ENCODE peak calls at places on chromosomes 7 and 10, in seven cellular contexts. P is BJ, W is uterus, E is nephron progenitor cell, M is lower lobe of right lung, Z is H9, X is choroid plexus epithelial cell. R is an unnamed sample.

GRCh38 chr7:132757778-132758177 is 181.5 kb upstream of the PLXNA4 start:
- DNase-seq in P (no peak), W (no peak), E (no peak), M (no peak), Z (no peak), X (no peak), R (no peak)

GRCh38 chr10:12795723-12796122 is 205.8 kb downstream of the CCDC3 start:
- DNase-seq in P (no peak), W (peak), E (no peak), M (no peak), Z (no peak), X (no peak), R (no peak)

GRCh38 chr10:50508315-50509051 is 115.3 kb downstream of the SGMS1 start:
- DNase-seq in P (no peak), W (no peak), E (no peak), M (no peak), Z (no peak), X (no peak), R (peak)

GRCh38 chr10:127374074-127374680 is 174.9 kb upstream of the NPS start:
- DNase-seq in P (no peak), W (no peak), E (no peak), M (no peak), Z (no peak), X (no peak), R (no peak)

GRCh38 chr10:98258683-98259454 is 9.1 kb downstream of the LOXL4 start:
- DNase-seq in P (peak), W (no peak), E (no peak), M (no peak), Z (no peak), X (no peak), R (no peak)

GRCh38 chr7:153422291-153423189 is 629.7 kb upstream of the DPP6 start:
- DNase-seq in P (no peak), W (no peak), E (no peak), M (no peak), Z (no peak), X (no peak), R (no peak)

GRCh38 chr10:30559118-30559684 is 70.4 kb downstream of the LYZL2 start:
- DNase-seq in P (no peak), W (no peak), E (no peak), M (no peak), Z (no peak), X (no peak), R (no peak)

GRCh38 chr7:2287742-2288141 is 26.5 kb downstream of the SNX8 start:
- DNase-seq in P (no peak), W (no peak), E (no peak), M (no peak), Z (no peak), X (no peak), R (no peak)

GRCh38 chr10:7626283-7626682 is 40.5 kb downstream of the ITIH5 start:
- DNase-seq in P (no peak), W (peak), E (no peak), M (no peak), Z (no peak), X (no peak), R (no peak)

GRCh38 chr7:47482013-47482761 is 99.7 kb downstream of the TNS3 start:
- DNase-seq in P (peak), W (peak), E (no peak), M (no peak), Z (no peak), X (peak), R (no peak)

GRCh38 chr7:82722946-82723345 is 279.4 kb upstream of the CACNA2D1 start:
- DNase-seq in P (no peak), W (no peak), E (no peak), M (no peak), Z (no peak), X (no peak), R (no peak)

GRCh38 chr7:78578701-78579100 is 780.1 kb downstream of the PHTF2 start:
- DNase-seq in P (no peak), W (no peak), E (no peak), M (no peak), Z (peak), X (no peak), R (no peak)

GRCh38 chr7:46627038-46627315 is 705.9 kb upstream of the IGFBP3 start:
- DNase-seq in P (peak), W (no peak), E (no peak), M (no peak), Z (no peak), X (peak), R (no peak)

GRCh38 chr10:89080660-89081059 is 90.1 kb downstream of the FAS start:
- DNase-seq in P (no peak), W (no peak), E (no peak), M (no peak), Z (no peak), X (no peak), R (no peak)

GRCh38 chr7:47100815-47101435 is 481.0 kb downstream of the TNS3 start:
- DNase-seq in P (no peak), W (no peak), E (peak), M (peak), Z (peak), X (peak), R (no peak)

GRCh38 chr7:47227762-47228177 is 354.1 kb downstream of the TNS3 start:
- DNase-seq in P (peak), W (peak), E (no peak), M (no peak), Z (no peak), X (peak), R (peak)

GRCh38 chr7:121579639-121580038 is 183.5 kb upstream of the FAM3C start:
- DNase-seq in P (no peak), W (no peak), E (no peak), M (no peak), Z (no peak), X (no peak), R (no peak)

GRCh38 chr7:25119102-25119501 is 6.0 kb downstream of the CYCS start:
- DNase-seq in P (no peak), W (no peak), E (no peak), M (no peak), Z (no peak), X (no peak), R (no peak)

GRCh38 chr7:146008293-146008692 is 108.3 kb upstream of the CNTNAP2 start:
- DNase-seq in P (no peak), W (no peak), E (no peak), M (no peak), Z (no peak), X (no peak), R (no peak)

GRCh38 chr7:32256811-32257210 is 186.6 kb upstream of the PDE1C start:
- DNase-seq in P (no peak), W (no peak), E (no peak), M (no peak), Z (no peak), X (no peak), R (no peak)

GRCh38 chr7:95847061-95847460 is 74.7 kb downstream of the DYNC1I1 start:
- DNase-seq in P (no peak), W (no peak), E (no peak), M (no peak), Z (no peak), X (no peak), R (no peak)

DNA sequence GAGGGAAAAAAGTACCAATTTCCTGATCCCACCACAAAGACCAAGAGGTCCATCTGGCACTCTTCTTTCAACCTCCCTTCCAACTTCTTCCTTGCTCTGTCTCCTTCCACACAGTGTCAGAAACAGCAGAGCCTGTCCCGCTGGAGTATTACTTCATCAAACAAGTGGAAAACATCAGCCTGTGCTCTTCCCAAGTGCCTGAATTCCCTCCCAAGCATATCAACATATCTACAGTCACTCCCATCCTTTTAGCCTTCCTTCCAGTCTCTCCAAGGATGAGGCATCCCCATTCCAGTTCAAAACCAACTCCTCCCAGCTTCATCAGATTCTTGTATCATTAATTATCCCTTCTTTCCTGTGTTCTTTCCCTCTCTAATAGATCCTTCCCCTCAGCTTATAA is 1.7 kb upstream of the NOC3L start:
- DNase-seq in P (no peak), W (no peak), E (no peak), M (no peak), Z (no peak), X (no peak), R (no peak)
- TF ChIP-seq CTCF in P (no peak), W (no peak), E (no peak), M (no peak), Z (no peak), X (no peak), R (no peak)

GRCh38 chr10:11440250-11441150 is 170.9 kb downstream of the USP6NL start:
- DNase-seq in P (no peak), W (no peak), E (no peak), M (no peak), Z (peak), X (no peak), R (peak)

GRCh38 chr10:11443468-11444147 is 167.8 kb downstream of the USP6NL start:
- DNase-seq in P (no peak), W (no peak), E (no peak), M (no peak), Z (peak), X (no peak), R (no peak)

GRCh38 chr10:11442001-11442773 is 169.3 kb downstream of the USP6NL start:
- DNase-seq in P (no peak), W (no peak), E (no peak), M (no peak), Z (peak), X (no peak), R (peak)

GRCh38 chr10:11439523-11440053 is 171.9 kb downstream of the USP6NL start:
- DNase-seq in P (no peak), W (no peak), E (no peak), M (no peak), Z (peak), X (no peak), R (no peak)

DNA sequence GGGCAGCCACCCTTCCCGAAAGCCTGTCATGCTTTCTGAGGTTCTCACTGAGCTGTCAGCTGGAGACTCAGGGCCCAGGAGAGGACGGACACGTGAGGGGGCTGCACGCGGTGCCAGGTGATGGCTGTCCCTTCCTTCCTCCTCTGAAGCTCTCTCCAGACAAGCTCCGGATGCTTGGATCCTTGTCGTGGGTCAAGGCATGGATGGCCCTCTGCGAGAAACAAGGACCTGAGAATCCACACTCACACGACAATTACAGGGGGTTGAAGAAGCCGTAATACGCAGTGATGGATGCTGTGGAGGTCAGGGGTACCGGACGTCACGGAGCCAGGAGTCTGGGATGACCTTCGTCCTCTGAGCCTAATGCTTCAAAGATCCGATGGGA is 170.3 kb downstream of the USP6NL start:
- DNase-seq in P (no peak), W (no peak), E (no peak), M (no peak), Z (no peak), X (no peak), R (no peak)
- TF ChIP-seq CTCF in P (no peak), W (no peak), E (no peak), M (no peak), Z (no peak), X (no peak), R (no peak)

DNA sequence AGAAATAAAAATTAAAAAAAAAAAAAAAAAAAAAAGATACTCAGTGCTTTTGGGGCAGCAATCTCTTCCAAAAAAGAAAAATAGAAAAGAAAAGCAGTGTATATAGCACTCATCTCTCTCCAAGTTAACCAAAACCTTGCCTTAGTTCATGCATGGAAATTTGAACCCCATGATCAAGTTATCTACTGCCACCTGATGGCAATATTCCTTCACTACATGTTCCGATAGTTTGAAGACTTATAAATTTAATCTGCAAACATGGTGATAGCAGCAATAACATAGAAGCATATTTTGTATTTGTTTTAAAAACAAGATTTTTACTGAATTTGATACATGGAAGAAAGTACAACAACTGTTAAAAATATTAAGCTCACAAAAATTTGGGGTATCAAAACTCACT is 48.6 kb upstream of the SLIT1 start:
- DNase-seq in P (no peak), W (no peak), E (no peak), M (no peak), Z (no peak), X (peak), R (no peak)
- TF ChIP-seq CTCF in P (peak), W (peak), E (peak), M (peak), Z (peak), X (peak), R (peak)

DNA sequence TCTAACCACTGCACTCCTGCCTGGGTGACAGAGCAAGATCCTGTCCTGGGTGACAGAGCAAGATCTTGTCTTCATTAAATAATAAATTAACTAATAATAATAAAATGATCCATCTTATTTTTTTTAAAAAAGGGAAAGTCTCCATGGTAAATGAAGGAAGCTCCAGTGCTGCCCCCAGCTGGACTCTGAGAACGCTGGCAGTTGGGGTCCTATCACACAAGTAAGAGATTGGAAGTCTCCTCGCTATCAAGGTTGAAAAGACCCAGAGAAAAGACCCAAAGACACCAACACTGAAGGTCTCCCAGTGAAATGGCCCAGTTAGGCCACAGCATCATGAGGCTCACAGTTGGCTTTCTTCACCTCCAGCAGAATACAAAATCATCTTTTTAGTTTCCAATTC is 13.8 kb upstream of the C10orf67 start:
- DNase-seq in P (no peak), W (no peak), E (no peak), M (no peak), Z (no peak), X (peak), R (no peak)
- TF ChIP-seq CTCF in P (peak), W (no peak), E (no peak), M (no peak), Z (peak), X (peak), R (no peak)

DNA sequence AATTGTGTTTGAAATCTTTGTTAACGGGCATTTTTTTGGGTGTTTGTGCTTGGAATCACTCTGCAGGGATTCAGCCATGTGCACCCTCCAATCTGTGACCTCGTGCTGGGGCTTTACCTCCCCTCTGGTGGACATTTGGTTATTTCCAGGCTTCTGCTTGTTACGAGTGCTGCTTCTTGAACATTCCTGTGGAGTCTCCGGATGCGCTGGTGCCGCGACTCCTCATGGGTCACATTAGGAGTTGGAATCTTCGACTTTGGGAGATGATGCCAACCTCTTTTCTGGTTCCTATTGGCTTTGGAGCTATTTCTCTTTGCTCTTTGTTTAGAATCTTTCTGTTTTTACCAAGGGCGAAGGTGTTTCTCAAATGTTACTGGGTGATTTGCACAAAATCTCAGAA is 10.1 kb upstream of the DPYSL4 start:
- DNase-seq in P (no peak), W (no peak), E (no peak), M (no peak), Z (no peak), X (no peak), R (no peak)
- TF ChIP-seq CTCF in P (no peak), W (no peak), E (no peak), M (no peak), Z (no peak), X (no peak), R (no peak)

R was measured in GM10248.